ENCODE peak calls at places on chromosomes 2 and 18, in ten cellular contexts. One of them, this sample, is unnamed.
A peak's percentile ranks its signal among the peaks of the same experiment; 100 is the strongest.

GRCh38 chr18:75164479-75164878 is 44.5 kb downstream of the PTGR3 start:
- DNase-seq in CD4-positive, alpha-beta memory T cell: no peak
- DNase-seq in AG04450: no peak
- DNase-seq in MV-4-11: no peak
- DNase-seq in AG08395: no peak
- DNase-seq in neuronal stem cell: no peak
- DNase-seq in stimulated activated CD4-positive, alpha-beta T cell treated with anti-CD3 and anti-CD28 coated beads, Interleukin-2, amount 100 ng/mL, for 48 hours: no peak
- DNase-seq in smooth muscle cell of the brain vasculature: no peak
- DNase-seq in hippocampal formation: no peak
- DNase-seq in HuH-7.5: no peak
- DNase-seq in this sample: no peak

GRCh38 chr18:48866028-48866733 is 84.6 kb downstream of the SMAD7 start:
- DNase-seq in CD4-positive, alpha-beta memory T cell: no peak
- DNase-seq in AG04450: peak; percentile 77
- DNase-seq in MV-4-11: no peak
- DNase-seq in AG08395: peak; percentile 76
- DNase-seq in neuronal stem cell: no peak
- DNase-seq in stimulated activated CD4-positive, alpha-beta T cell treated with anti-CD3 and anti-CD28 coated beads, Interleukin-2, amount 100 ng/mL, for 48 hours: no peak
- DNase-seq in smooth muscle cell of the brain vasculature: no peak
- DNase-seq in hippocampal formation: no peak
- DNase-seq in HuH-7.5: no peak
- DNase-seq in this sample: no peak

GRCh38 chr2:56128235-56128634 is 55.6 kb upstream of the CCDC85A start:
- DNase-seq in CD4-positive, alpha-beta memory T cell: no peak
- DNase-seq in AG04450: no peak
- DNase-seq in MV-4-11: no peak
- DNase-seq in AG08395: no peak
- DNase-seq in neuronal stem cell: no peak
- DNase-seq in stimulated activated CD4-positive, alpha-beta T cell treated with anti-CD3 and anti-CD28 coated beads, Interleukin-2, amount 100 ng/mL, for 48 hours: no peak
- DNase-seq in smooth muscle cell of the brain vasculature: no peak
- DNase-seq in hippocampal formation: no peak
- DNase-seq in HuH-7.5: no peak
- DNase-seq in this sample: no peak

GRCh38 chr18:13540783-13541182 is 185.6 kb downstream of the FAM210A start:
- DNase-seq in CD4-positive, alpha-beta memory T cell: no peak
- DNase-seq in AG04450: no peak
- DNase-seq in MV-4-11: no peak
- DNase-seq in AG08395: no peak
- DNase-seq in neuronal stem cell: no peak
- DNase-seq in stimulated activated CD4-positive, alpha-beta T cell treated with anti-CD3 and anti-CD28 coated beads, Interleukin-2, amount 100 ng/mL, for 48 hours: no peak
- DNase-seq in smooth muscle cell of the brain vasculature: no peak
- DNase-seq in hippocampal formation: no peak
- DNase-seq in HuH-7.5: no peak
- DNase-seq in this sample: no peak

GRCh38 chr2:52181080-52181479 is 1149.1 kb upstream of the NRXN1 start:
- DNase-seq in CD4-positive, alpha-beta memory T cell: no peak
- DNase-seq in AG04450: no peak
- DNase-seq in MV-4-11: peak; percentile 85
- DNase-seq in AG08395: no peak
- DNase-seq in neuronal stem cell: no peak
- DNase-seq in stimulated activated CD4-positive, alpha-beta T cell treated with anti-CD3 and anti-CD28 coated beads, Interleukin-2, amount 100 ng/mL, for 48 hours: no peak
- DNase-seq in smooth muscle cell of the brain vasculature: no peak
- DNase-seq in hippocampal formation: no peak
- DNase-seq in HuH-7.5: no peak
- DNase-seq in this sample: peak; percentile 71

GRCh38 chr18:58190842-58191530 is 147.0 kb downstream of the NEDD4L start:
- DNase-seq in CD4-positive, alpha-beta memory T cell: no peak
- DNase-seq in AG04450: no peak
- DNase-seq in MV-4-11: no peak
- DNase-seq in AG08395: no peak
- DNase-seq in neuronal stem cell: no peak
- DNase-seq in stimulated activated CD4-positive, alpha-beta T cell treated with anti-CD3 and anti-CD28 coated beads, Interleukin-2, amount 100 ng/mL, for 48 hours: no peak
- DNase-seq in smooth muscle cell of the brain vasculature: no peak
- DNase-seq in hippocampal formation: no peak
- DNase-seq in HuH-7.5: no peak
- DNase-seq in this sample: no peak

GRCh38 chr2:226066873-226067272 is 667.4 kb downstream of the NYAP2 start:
- DNase-seq in CD4-positive, alpha-beta memory T cell: no peak
- DNase-seq in AG04450: no peak
- DNase-seq in MV-4-11: no peak
- DNase-seq in AG08395: no peak
- DNase-seq in neuronal stem cell: no peak
- DNase-seq in stimulated activated CD4-positive, alpha-beta T cell treated with anti-CD3 and anti-CD28 coated beads, Interleukin-2, amount 100 ng/mL, for 48 hours: no peak
- DNase-seq in smooth muscle cell of the brain vasculature: no peak
- DNase-seq in hippocampal formation: no peak
- DNase-seq in HuH-7.5: no peak
- DNase-seq in this sample: no peak

GRCh38 chr2:179818546-179818945 is 42.9 kb downstream of the ZNF385B start:
- DNase-seq in CD4-positive, alpha-beta memory T cell: no peak
- DNase-seq in AG04450: no peak
- DNase-seq in MV-4-11: no peak
- DNase-seq in AG08395: peak; percentile 5
- DNase-seq in neuronal stem cell: no peak
- DNase-seq in stimulated activated CD4-positive, alpha-beta T cell treated with anti-CD3 and anti-CD28 coated beads, Interleukin-2, amount 100 ng/mL, for 48 hours: no peak
- DNase-seq in smooth muscle cell of the brain vasculature: no peak
- DNase-seq in hippocampal formation: no peak
- DNase-seq in HuH-7.5: no peak
- DNase-seq in this sample: no peak

GRCh38 chr2:23703583-23704385 is 223.1 kb downstream of the ATAD2B start:
- DNase-seq in CD4-positive, alpha-beta memory T cell: no peak
- DNase-seq in AG04450: no peak
- DNase-seq in MV-4-11: no peak
- DNase-seq in AG08395: no peak
- DNase-seq in neuronal stem cell: no peak
- DNase-seq in stimulated activated CD4-positive, alpha-beta T cell treated with anti-CD3 and anti-CD28 coated beads, Interleukin-2, amount 100 ng/mL, for 48 hours: no peak
- DNase-seq in smooth muscle cell of the brain vasculature: no peak
- DNase-seq in hippocampal formation: no peak
- DNase-seq in HuH-7.5: no peak
- DNase-seq in this sample: no peak

GRCh38 chr2:191488135-191488534 is 189.8 kb upstream of the NABP1 start:
- DNase-seq in CD4-positive, alpha-beta memory T cell: no peak
- DNase-seq in AG04450: no peak
- DNase-seq in MV-4-11: peak; percentile 13
- DNase-seq in AG08395: peak; percentile 67
- DNase-seq in neuronal stem cell: no peak
- DNase-seq in stimulated activated CD4-positive, alpha-beta T cell treated with anti-CD3 and anti-CD28 coated beads, Interleukin-2, amount 100 ng/mL, for 48 hours: no peak
- DNase-seq in smooth muscle cell of the brain vasculature: no peak
- DNase-seq in hippocampal formation: no peak
- DNase-seq in HuH-7.5: no peak
- DNase-seq in this sample: no peak